ENCODE peak calls at places on chromosomes 16 and 17, in six cellular contexts. L, H, Z, C, Q and W are unnamed samples.

GRCh38 chr17:70552230-70552981 is 383.1 kb downstream of the KCNJ2 start:
- DNase-seq in C (peak; percentile 52), L (no peak), H (no peak), Z (peak; percentile 42), Q (no peak), W (peak; percentile 64)

GRCh38 chr17:47725446-47726109 is 7.5 kb upstream of the TBX21 start:
- DNase-seq in L (no peak), Q (no peak), H (no peak), C (no peak), Z (no peak), W (no peak)

GRCh38 chr17:50198026-50198669 is 3.3 kb downstream of the COL1A1 start:
- DNase-seq in C (peak; percentile 60), Q (no peak), Z (peak; percentile 84), L (peak; percentile 63), H (peak; percentile 57), W (peak; percentile 79)

GRCh38 chr17:78342438-78343098 is 17.3 kb downstream of the SOCS3 start:
- DNase-seq in Z (peak; percentile 58), C (peak; percentile 93), H (no peak), Q (peak; percentile 79), L (no peak), W (peak; percentile 56)

GRCh38 chr16:70749681-70750601 is 51.0 kb downstream of the VAC14 start:
- DNase-seq in H (no peak), Z (no peak), Q (peak; percentile 65), C (no peak), L (no peak), W (no peak)

GRCh38 chr17:18986541-18987229 is 17.9 kb downstream of the FAM83G start:
- DNase-seq in L (no peak), H (no peak), C (no peak), Z (no peak), Q (no peak), W (no peak)

GRCh38 chr16:85317704-85318103 is 205.4 kb upstream of the CIBAR2 start:
- DNase-seq in L (no peak), Z (no peak), H (no peak), Q (no peak), C (no peak), W (no peak)

GRCh38 chr17:80175411-80175810 is 5.6 kb downstream of the CARD14 start:
- DNase-seq in L (no peak), H (peak; percentile 42), Z (peak; percentile 67), C (peak; percentile 16), Q (no peak), W (no peak)

GRCh38 chr16:30084816-30085159 is 6.9 kb downstream of the TBX6 start:
- DNase-seq in H (no peak), Z (no peak), Q (no peak), C (peak; percentile 51), L (no peak), W (no peak)

GRCh38 chr17:63626551-63627228 is 4.5 kb downstream of the MAP3K3 start:
- DNase-seq in C (peak; percentile 38), Q (no peak), Z (no peak), H (no peak), L (no peak), W (no peak)

GRCh38 chr17:83161298-83162034 is 82.1 kb downstream of the METRNL start:
- DNase-seq in Z (no peak), L (no peak), H (peak; percentile 25), Q (peak; percentile 46), C (peak; percentile 91), W (no peak)

GRCh38 chr17:81222620-81222905 is 202 bp downstream of the CEP131 start:
- DNase-seq in L (no peak), H (no peak), C (no peak), Z (no peak), Q (no peak), W (no peak)

GRCh38 chr16:31473300-31474052 is 1.5 kb downstream of the TGFB1I1 start:
- DNase-seq in C (no peak), Z (no peak), Q (no peak), L (no peak), H (no peak), W (no peak)

GRCh38 chr17:57372156-57372555 is 115.8 kb downstream of the MSI2 start:
- DNase-seq in Z (peak; percentile 89), C (peak; percentile 28), Q (no peak), L (no peak), H (no peak), W (no peak)

GRCh38 chr17:42774066-42774750 is 959 bp downstream of the VPS25 start:
- DNase-seq in H (no peak), C (peak; percentile 49), Z (no peak), Q (no peak), L (no peak), W (no peak)

GRCh38 chr16:84907575-84907974 is 87.8 kb downstream of the CRISPLD2 start:
- DNase-seq in Z (no peak), Q (no peak), C (peak; percentile 61), H (no peak), L (no peak), W (no peak)

GRCh38 chr17:18960803-18961511 is 9.0 kb downstream of the SLC5A10 start:
- DNase-seq in L (peak; percentile 80), Z (peak; percentile 77), C (peak; percentile 57), Q (peak; percentile 57), H (peak; percentile 83), W (peak; percentile 91)

GRCh38 chr17:74330446-74330845 is 4.4 kb downstream of the KIF19 start:
- DNase-seq in Z (no peak), L (no peak), Q (no peak), C (no peak), H (no peak), W (no peak)

GRCh38 chr17:75642221-75643032 is 9.2 kb downstream of the SMIM5 start:
- DNase-seq in C (no peak), H (no peak), Q (no peak), L (no peak), Z (no peak), W (no peak)

GRCh38 chr16:30797670-30798309 is 10.8 kb upstream of the ZNF629 start:
- DNase-seq in L (no peak), Z (peak; percentile 51), C (no peak), Q (no peak), H (no peak), W (no peak)

GRCh38 chr17:17682737-17683675 is 1.7 kb downstream of the RAI1 start:
- DNase-seq in L (peak; percentile 57), C (peak; percentile 87), Z (peak; percentile 74), Q (peak; percentile 80), H (peak; percentile 69), W (peak; percentile 77)

GRCh38 chr17:50133028-50133768 is 3.2 kb upstream of the SAMD14 start:
- DNase-seq in H (no peak), Z (peak; percentile 67), C (peak; percentile 66), Q (no peak), L (no peak), W (no peak)

GRCh38 chr17:31413871-31414589 is 22.6 kb downstream of the RAB11FIP4 start:
- DNase-seq in Z (no peak), C (peak; percentile 56), Q (no peak), L (no peak), H (no peak), W (no peak)

GRCh38 chr17:40309938-40310510 is 1.0 kb downstream of the RARA start:
- DNase-seq in H (no peak), L (no peak), Z (no peak), Q (peak; percentile 8), C (no peak), W (peak; percentile 26)

GRCh38 chr17:40307691-40308289 is 1.2 kb upstream of the RARA start:
- DNase-seq in Z (no peak), Q (peak; percentile 8), C (no peak), H (no peak), L (no peak), W (no peak)

GRCh38 chr17:40307001-40307690 is 1.8 kb upstream of the RARA start:
- DNase-seq in C (peak; percentile 84), L (no peak), H (no peak), Q (peak; percentile 50), Z (no peak), W (no peak)

GRCh38 chr17:40310882-40311391 is 2.0 kb downstream of the RARA start:
- DNase-seq in Z (no peak), C (no peak), Q (peak; percentile 9), H (no peak), L (no peak), W (peak; percentile 54)

DNA sequence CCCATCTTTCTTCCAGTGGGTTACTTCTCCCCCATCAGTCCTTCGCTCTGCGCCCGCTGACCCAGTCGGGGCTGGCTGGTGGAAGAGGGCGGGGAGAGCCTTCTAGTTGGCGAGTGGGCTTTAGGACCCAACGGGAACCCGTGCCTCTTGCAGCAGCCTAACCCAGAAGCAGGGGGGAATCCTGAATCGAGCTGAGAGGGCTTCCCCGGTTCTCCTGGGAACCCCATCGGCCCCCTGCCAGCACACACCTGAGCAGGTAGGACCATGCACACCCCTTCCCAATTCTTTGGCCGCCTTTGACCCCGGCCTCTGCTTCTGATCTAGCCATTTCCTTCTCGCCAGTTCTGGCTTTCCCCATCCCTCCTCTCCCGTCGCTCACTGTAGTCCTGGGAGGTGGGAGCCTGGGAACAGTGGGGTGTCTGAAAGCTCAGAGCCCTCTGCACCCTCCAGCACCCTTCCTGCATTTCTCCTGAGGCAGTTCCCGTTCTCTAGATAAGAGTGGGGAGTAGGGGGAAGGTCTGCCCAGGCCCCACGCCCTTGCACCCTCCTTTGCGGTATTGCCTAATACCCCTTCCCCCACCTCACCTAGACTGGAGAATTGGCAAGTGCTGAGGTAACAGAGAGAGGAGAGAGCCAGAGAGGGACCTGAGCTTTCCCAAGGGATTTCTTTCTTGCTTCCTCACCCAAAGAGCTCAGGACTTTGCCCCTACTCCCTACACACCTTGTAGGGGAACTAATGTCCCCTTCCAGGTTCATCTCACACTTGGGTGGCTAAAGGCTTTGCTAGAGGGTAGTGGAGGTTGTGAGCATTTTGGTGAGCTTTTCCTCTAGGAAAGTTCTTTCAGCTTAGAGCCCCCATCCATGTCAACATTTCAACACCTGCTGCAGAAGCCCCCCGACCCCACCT is at the start of gene RARA:
- DNase-seq in H (peak; percentile 62), Q (peak; percentile 44), Z (peak; percentile 63), C (no peak), L (peak; percentile 55), W (peak; percentile 76)
- TF ChIP-seq CTCF in H (no peak), Q (no peak), Z (no peak), C (no peak), L (no peak), W (no peak)

GRCh38 chr16:4263504-4264436 is 9.1 kb downstream of the TFAP4 start:
- DNase-seq in Z (peak; percentile 46), H (peak; percentile 54), C (peak; percentile 97), Q (peak; percentile 98), L (no peak), W (no peak)
- TF ChIP-seq CTCF in Z (no peak), H (no peak), C (no peak), Q (no peak), L (no peak), W (no peak)

DNA sequence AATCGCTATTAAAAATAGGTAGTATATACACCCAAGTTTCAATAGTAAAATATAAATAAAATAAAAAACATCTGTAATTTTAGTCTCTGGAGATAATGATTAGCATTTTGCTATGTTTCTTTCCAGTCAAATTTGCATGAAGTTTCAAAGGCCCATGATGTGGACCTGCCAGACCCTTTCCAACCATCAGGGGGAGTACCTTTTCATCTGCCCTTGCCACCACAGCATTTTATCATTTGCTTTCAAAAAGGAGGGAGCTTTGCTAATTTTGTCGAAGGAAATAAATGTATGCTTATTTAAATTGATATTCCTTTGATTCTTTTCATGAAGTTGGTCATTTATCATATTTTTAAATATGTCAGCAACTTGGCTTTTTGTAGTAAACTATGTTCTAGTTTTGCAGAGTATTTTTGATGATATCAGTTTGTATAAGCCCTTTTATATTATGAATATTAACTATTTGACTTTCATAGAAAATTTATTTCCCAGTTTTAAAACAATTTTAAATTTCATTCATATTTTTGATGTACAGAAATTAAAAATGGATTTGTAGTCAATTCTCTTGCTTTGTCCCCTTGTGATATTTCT is 115.2 kb upstream of the NETO2 start:
- DNase-seq in H (no peak), Z (peak; percentile 52), Q (no peak), C (peak; percentile 10), L (no peak), W (peak; percentile 12)
- TF ChIP-seq CTCF in H (no peak), Z (peak; percentile 56), Q (no peak), C (peak; percentile 73), L (peak; percentile 48), W (peak; percentile 45)

GRCh38 chr17:41518789-41519449 is at the start of gene KRT15:
- DNase-seq in Z (no peak), C (no peak), L (no peak), Q (no peak), H (no peak), W (no peak)
- TF ChIP-seq CTCF in Z (no peak), C (no peak), L (no peak), Q (no peak), H (no peak), W (no peak)